ENCODE peak calls at places on chromosomes 5 and 9, in six cellular contexts. One of them, this sample, is unnamed.

GRCh38 chr5:91366571-91366970 is 16.5 kb downstream of the ARRDC3 start:
- DNase-seq in IMR-90: no peak
- DNase-seq in mesenchymal stem cell: no peak
- DNase-seq in H1: no peak
- DNase-seq in H9: no peak
- DNase-seq in trophoblast cell: no peak
- DNase-seq in this sample: no peak

GRCh38 chr5:76544268-76544926 is 78.8 kb downstream of the F2RL2 start:
- DNase-seq in H1: no peak
- DNase-seq in trophoblast cell: peak; percentile 15
- DNase-seq in H9: peak; percentile 60
- DNase-seq in mesenchymal stem cell: peak; percentile 34
- DNase-seq in IMR-90: peak; percentile 13
- DNase-seq in this sample: peak; percentile 8

GRCh38 chr5:1931590-1932138 is 48.9 kb upstream of the IRX4 start:
- DNase-seq in IMR-90: no peak
- DNase-seq in trophoblast cell: peak; percentile 30
- DNase-seq in H1: no peak
- DNase-seq in H9: peak; percentile 70
- DNase-seq in mesenchymal stem cell: no peak
- DNase-seq in this sample: no peak

GRCh38 chr9:112846528-112847488 is 43.9 kb downstream of the SLC46A2 start:
- DNase-seq in H9: no peak
- DNase-seq in mesenchymal stem cell: peak; percentile 35
- DNase-seq in IMR-90: peak; percentile 77
- DNase-seq in trophoblast cell: no peak
- DNase-seq in H1: no peak
- DNase-seq in this sample: no peak

GRCh38 chr5:171323806-171324632 is 15.0 kb downstream of the TLX3 start:
- DNase-seq in IMR-90: no peak
- DNase-seq in H9: no peak
- DNase-seq in mesenchymal stem cell: no peak
- DNase-seq in H1: no peak
- DNase-seq in trophoblast cell: peak; percentile 53
- DNase-seq in this sample: no peak

GRCh38 chr9:6197330-6197729 is 18.3 kb upstream of the IL33 start:
- DNase-seq in mesenchymal stem cell: no peak
- DNase-seq in H1: no peak
- DNase-seq in H9: peak; percentile 35
- DNase-seq in IMR-90: peak; percentile 5
- DNase-seq in trophoblast cell: no peak
- DNase-seq in this sample: peak; percentile 9

GRCh38 chr9:12933957-12934356 is 159.1 kb downstream of the LURAP1L start:
- DNase-seq in trophoblast cell: no peak
- DNase-seq in H1: peak; percentile 5
- DNase-seq in H9: no peak
- DNase-seq in IMR-90: peak; percentile 37
- DNase-seq in mesenchymal stem cell: peak; percentile 23
- DNase-seq in this sample: no peak

GRCh38 chr9:122261469-122261881 is 3.2 kb downstream of the RBM18 start:
- DNase-seq in H9: no peak
- DNase-seq in IMR-90: peak; percentile 67
- DNase-seq in trophoblast cell: no peak
- DNase-seq in H1: no peak
- DNase-seq in mesenchymal stem cell: peak; percentile 76
- DNase-seq in this sample: no peak

GRCh38 chr5:60334281-60334713 is 365.7 kb downstream of the DEPDC1B start:
- DNase-seq in mesenchymal stem cell: peak; percentile 87
- DNase-seq in H1: no peak
- DNase-seq in H9: no peak
- DNase-seq in trophoblast cell: peak; percentile 8
- DNase-seq in IMR-90: peak; percentile 65
- DNase-seq in this sample: no peak

GRCh38 chr5:57902035-57902434 is 419.4 kb upstream of the ACTBL2 start:
- DNase-seq in H1: no peak
- DNase-seq in IMR-90: no peak
- DNase-seq in mesenchymal stem cell: no peak
- DNase-seq in trophoblast cell: no peak
- DNase-seq in H9: no peak
- DNase-seq in this sample: no peak

GRCh38 chr5:34854459-34855174 is 15.7 kb downstream of the TTC23L start:
- DNase-seq in mesenchymal stem cell: no peak
- DNase-seq in IMR-90: no peak
- DNase-seq in H9: no peak
- DNase-seq in trophoblast cell: no peak
- DNase-seq in H1: no peak
- DNase-seq in this sample: peak; percentile 35

GRCh38 chr9:613771-614347 is 227.6 kb upstream of the DMRT1 start:
- DNase-seq in mesenchymal stem cell: peak; percentile 89
- DNase-seq in H1: peak; percentile 66
- DNase-seq in IMR-90: peak; percentile 91
- DNase-seq in trophoblast cell: peak; percentile 81
- DNase-seq in H9: peak; percentile 83
- DNase-seq in this sample: peak; percentile 68

GRCh38 chr9:3810231-3810630 is 284.4 kb upstream of the RFX3 start:
- DNase-seq in mesenchymal stem cell: no peak
- DNase-seq in IMR-90: no peak
- DNase-seq in trophoblast cell: no peak
- DNase-seq in H9: no peak
- DNase-seq in H1: no peak
- DNase-seq in this sample: no peak

GRCh38 chr5:99088309-99088708 is 159.5 kb upstream of the CHD1 start:
- DNase-seq in H9: no peak
- DNase-seq in H1: no peak
- DNase-seq in IMR-90: peak; percentile 5
- DNase-seq in trophoblast cell: peak; percentile 17
- DNase-seq in mesenchymal stem cell: peak; percentile 17
- DNase-seq in this sample: no peak

GRCh38 chr5:120257358-120257971 is 206.6 kb upstream of the PRR16 start:
- DNase-seq in trophoblast cell: no peak
- DNase-seq in mesenchymal stem cell: no peak
- DNase-seq in H9: no peak
- DNase-seq in H1: no peak
- DNase-seq in IMR-90: no peak
- DNase-seq in this sample: no peak
- H4K91ac ChIP-seq in trophoblast cell: no peak overlapping the region
- H4K91ac ChIP-seq in mesenchymal stem cell: no peak overlapping the region
- H4K91ac ChIP-seq in H9: no peak overlapping the region
- H4K91ac ChIP-seq in H1: no peak overlapping the region
- H4K91ac ChIP-seq in IMR-90: no peak overlapping the region
- H4K91ac ChIP-seq in this sample: no peak overlapping the region

GRCh38 chr9:18138676-18139075 is 335.3 kb upstream of the ADAMTSL1 start:
- DNase-seq in H9: no peak
- DNase-seq in IMR-90: no peak
- DNase-seq in trophoblast cell: peak; percentile 45
- DNase-seq in mesenchymal stem cell: no peak
- DNase-seq in H1: no peak
- DNase-seq in this sample: no peak
- H4K91ac ChIP-seq in H9: no peak overlapping the region
- H4K91ac ChIP-seq in IMR-90: no peak overlapping the region
- H4K91ac ChIP-seq in trophoblast cell: no peak overlapping the region
- H4K91ac ChIP-seq in mesenchymal stem cell: no peak overlapping the region
- H4K91ac ChIP-seq in H1: no peak overlapping the region
- H4K91ac ChIP-seq in this sample: no peak overlapping the region

DNA sequence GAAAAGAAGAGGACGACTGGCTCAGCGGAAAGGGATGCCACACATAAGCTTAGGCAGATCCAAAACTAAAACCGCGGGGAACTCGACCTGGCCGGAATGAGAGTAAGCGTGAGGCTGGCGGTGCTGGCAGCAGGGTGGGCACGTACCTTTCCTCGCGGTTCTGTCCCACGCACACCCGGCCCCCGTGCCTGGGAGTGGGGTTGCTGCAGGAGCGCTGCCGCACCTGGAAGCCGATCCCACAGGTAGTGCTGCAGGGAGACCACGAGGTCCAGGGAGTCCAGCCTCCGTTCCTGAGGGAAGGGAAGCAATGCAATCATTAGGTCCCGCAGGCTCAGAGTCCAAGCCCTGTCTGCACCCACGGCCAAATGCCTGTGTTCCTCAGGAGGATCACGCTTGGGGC is 427.0 kb downstream of the SEMA5A start:
- DNase-seq in mesenchymal stem cell: no peak
- DNase-seq in IMR-90: no peak
- DNase-seq in H9: no peak
- DNase-seq in trophoblast cell: no peak
- DNase-seq in H1: no peak
- DNase-seq in this sample: no peak
- H4K91ac ChIP-seq in mesenchymal stem cell: no peak overlapping the region
- H4K91ac ChIP-seq in IMR-90: no peak overlapping the region
- H4K91ac ChIP-seq in H9: no peak overlapping the region
- H4K91ac ChIP-seq in trophoblast cell: no peak overlapping the region
- H4K91ac ChIP-seq in H1: no peak overlapping the region
- H4K91ac ChIP-seq in this sample: no peak overlapping the region

DNA sequence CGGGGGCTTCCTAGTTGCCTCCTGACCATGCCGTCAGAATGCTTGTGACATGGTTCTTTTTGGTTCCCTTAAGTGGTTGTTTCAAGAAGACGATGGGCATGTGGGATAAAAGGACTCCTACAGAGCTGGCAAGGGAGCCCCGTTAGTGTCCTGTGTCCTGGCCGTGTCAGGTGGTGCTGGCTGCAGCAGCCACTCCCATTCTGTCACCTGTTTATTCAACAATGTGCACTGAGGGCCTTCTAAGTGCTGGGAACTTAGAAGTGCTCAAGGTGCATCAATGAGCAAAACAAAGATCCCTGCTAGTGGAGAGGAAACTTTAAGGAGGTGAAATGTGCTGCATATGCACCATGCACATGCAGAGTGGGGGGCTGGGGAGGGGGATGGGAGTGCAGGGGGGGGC is 19.6 kb downstream of the LCP2 start:
- DNase-seq in H1: no peak
- DNase-seq in mesenchymal stem cell: no peak
- DNase-seq in H9: peak; percentile 62
- DNase-seq in IMR-90: no peak
- DNase-seq in trophoblast cell: no peak
- DNase-seq in this sample: no peak
- H4K91ac ChIP-seq in H1: peak overlapping the region; percentile 15
- H4K91ac ChIP-seq in mesenchymal stem cell: no peak overlapping the region
- H4K91ac ChIP-seq in H9: no peak overlapping the region
- H4K91ac ChIP-seq in IMR-90: no peak overlapping the region
- H4K91ac ChIP-seq in trophoblast cell: no peak overlapping the region
- H4K91ac ChIP-seq in this sample: no peak overlapping the region

DNA sequence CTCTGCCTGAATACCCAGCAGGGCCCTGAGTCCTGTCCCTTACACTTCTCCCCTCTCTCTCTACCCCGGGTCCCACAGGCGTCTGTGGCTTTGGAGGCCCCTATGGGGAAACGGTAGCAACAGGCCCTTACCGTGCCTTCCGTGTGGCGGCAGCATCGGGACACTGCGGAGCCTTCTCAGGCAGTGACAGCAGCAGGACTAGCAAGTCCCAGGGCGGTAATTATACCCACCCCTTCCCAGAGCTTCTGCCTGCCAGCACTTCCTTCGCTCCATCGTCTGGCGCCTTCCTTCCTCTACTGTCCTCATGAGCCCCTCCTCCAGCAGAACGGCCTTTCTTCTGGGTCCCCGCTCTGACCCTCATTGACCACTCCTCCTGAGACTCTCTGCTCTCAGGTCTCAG is 17.9 kb upstream of the PHF2 start:
- DNase-seq in H1: no peak
- DNase-seq in trophoblast cell: no peak
- DNase-seq in H9: no peak
- DNase-seq in mesenchymal stem cell: no peak
- DNase-seq in IMR-90: no peak
- DNase-seq in this sample: no peak
- H4K91ac ChIP-seq in H1: no peak overlapping the region
- H4K91ac ChIP-seq in trophoblast cell: no peak overlapping the region
- H4K91ac ChIP-seq in H9: no peak overlapping the region
- H4K91ac ChIP-seq in mesenchymal stem cell: no peak overlapping the region
- H4K91ac ChIP-seq in IMR-90: no peak overlapping the region
- H4K91ac ChIP-seq in this sample: no peak overlapping the region

GRCh38 chr9:136937186-136938001 is 7.1 kb downstream of the FBXW5 start:
- DNase-seq in IMR-90: no peak
- DNase-seq in H1: no peak
- DNase-seq in mesenchymal stem cell: no peak
- DNase-seq in H9: no peak
- DNase-seq in trophoblast cell: no peak
- DNase-seq in this sample: no peak
- H4K91ac ChIP-seq in IMR-90: no peak overlapping the region
- H4K91ac ChIP-seq in H1: no peak overlapping the region
- H4K91ac ChIP-seq in mesenchymal stem cell: peak overlapping the region; percentile 35
- H4K91ac ChIP-seq in H9: no peak overlapping the region
- H4K91ac ChIP-seq in trophoblast cell: no peak overlapping the region
- H4K91ac ChIP-seq in this sample: no peak overlapping the region

GRCh38 chr9:98219364-98219716 is 26.9 kb upstream of the CORO2A start:
- DNase-seq in trophoblast cell: no peak
- DNase-seq in H9: no peak
- DNase-seq in mesenchymal stem cell: no peak
- DNase-seq in H1: no peak
- DNase-seq in IMR-90: no peak
- DNase-seq in this sample: no peak
- H4K91ac ChIP-seq in trophoblast cell: no peak overlapping the region
- H4K91ac ChIP-seq in H9: no peak overlapping the region
- H4K91ac ChIP-seq in mesenchymal stem cell: no peak overlapping the region
- H4K91ac ChIP-seq in H1: peak overlapping the region; percentile 83
- H4K91ac ChIP-seq in IMR-90: peak overlapping the region; percentile 64
- H4K91ac ChIP-seq in this sample: no peak overlapping the region

DNA sequence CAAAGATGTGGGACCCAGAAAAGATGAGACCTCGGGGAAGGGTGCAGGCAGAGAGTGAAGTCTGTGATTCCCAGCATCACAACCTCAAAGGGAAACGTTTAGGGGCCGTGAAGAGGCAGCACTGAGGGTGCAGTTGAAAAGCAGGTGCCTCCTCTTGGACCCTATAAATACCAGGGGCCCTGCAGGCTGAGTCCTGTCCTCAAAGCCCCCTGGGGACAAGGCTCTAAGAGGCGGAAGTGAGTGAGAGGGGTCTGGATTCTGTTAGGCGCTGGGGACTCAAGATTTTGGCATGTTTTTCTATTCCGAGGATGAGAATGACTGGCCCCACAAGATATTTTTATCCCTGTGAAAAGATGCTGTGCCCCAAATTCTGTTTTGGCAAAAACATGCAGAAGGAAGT is 107.8 kb downstream of the THBS4 start:
- DNase-seq in mesenchymal stem cell: no peak
- DNase-seq in trophoblast cell: no peak
- DNase-seq in IMR-90: no peak
- DNase-seq in H9: no peak
- DNase-seq in H1: no peak
- DNase-seq in this sample: no peak
- H4K91ac ChIP-seq in mesenchymal stem cell: no peak overlapping the region
- H4K91ac ChIP-seq in trophoblast cell: no peak overlapping the region
- H4K91ac ChIP-seq in IMR-90: no peak overlapping the region
- H4K91ac ChIP-seq in H9: no peak overlapping the region
- H4K91ac ChIP-seq in H1: no peak overlapping the region
- H4K91ac ChIP-seq in this sample: no peak overlapping the region

This sample was measured in neuronal stem cell.